ENCODE peak calls at places on chromosomes 6 and 20, in five cellular contexts. V is coronary artery; L is naive thymus-derived CD4-positive, alpha-beta T cell; W is thyroid gland; S is esophagus squamous epithelium. Z is an unnamed sample.

GRCh38 chr6:79610301-79611009 is 20.7 kb upstream of the SH3BGRL2 start:
- DNase-seq in V (no peak), L (no peak), W (no peak), S (no peak), Z (no peak)

GRCh38 chr6:137699036-137699683 is 167.9 kb upstream of the TNFAIP3 start:
- DNase-seq in V (no peak), L (no peak), W (no peak), S (no peak), Z (no peak)

GRCh38 chr6:129114992-129115391 is 232.1 kb downstream of the LAMA2 start:
- DNase-seq in V (no peak), L (no peak), W (no peak), S (no peak), Z (peak)

GRCh38 chr6:156776470-156776840 is 723 bp upstream of the ARID1B start:
- DNase-seq in V (no peak), L (peak), W (no peak), S (no peak), Z (peak)

GRCh38 chr20:58883243-58883691 is 30.8 kb downstream of the GNAS start:
- DNase-seq in V (no peak), L (no peak), W (peak), S (no peak), Z (no peak)

GRCh38 chr6:141463237-141463977 is 669.3 kb upstream of the GJE1 start:
- DNase-seq in V (no peak), L (no peak), W (no peak), S (no peak), Z (peak)

GRCh38 chr6:157906537-157907061 is 75.1 kb upstream of the SYNJ2 start:
- DNase-seq in V (no peak), L (no peak), W (no peak), S (no peak), Z (no peak)

GRCh38 chr6:91613481-91613880 is 1026.6 kb upstream of the MAP3K7 start:
- DNase-seq in V (no peak), L (no peak), W (no peak), S (no peak), Z (no peak)

GRCh38 chr6:31158863-31159855 is 770 bp downstream of the TCF19 start:
- DNase-seq in V (no peak), L (peak), W (no peak), S (no peak), Z (no peak)

GRCh38 chr6:139126255-139126654 is 8.6 kb upstream of the HECA start:
- DNase-seq in V (no peak), L (no peak), W (no peak), S (no peak), Z (no peak)

GRCh38 chr6:14339711-14340590 is 222.4 kb downstream of the CD83 start:
- DNase-seq in V (no peak), L (no peak), W (no peak), S (no peak), Z (no peak)

GRCh38 chr6:166313255-166314070 is 5.3 kb upstream of the PRR18 start:
- DNase-seq in V (peak), L (no peak), W (peak), S (no peak), Z (peak)

GRCh38 chr20:3658708-3659491 is 4.3 kb downstream of the GFRA4 start:
- DNase-seq in V (no peak), L (no peak), W (no peak), S (no peak), Z (no peak)

GRCh38 chr6:7732219-7732618 is 6.3 kb downstream of the BMP6 start:
- DNase-seq in V (no peak), L (no peak), W (no peak), S (no peak), Z (peak)

GRCh38 chr6:21199246-21199645 is 394.3 kb upstream of the SOX4 start:
- DNase-seq in V (no peak), L (no peak), W (no peak), S (no peak), Z (no peak)

GRCh38 chr6:85394853-85395538 is 54.9 kb upstream of the NT5E start:
- DNase-seq in V (no peak), L (no peak), W (peak), S (no peak), Z (no peak)

GRCh38 chr20:56630506-56631317 is 1.6 kb downstream of the TFAP2C start:
- DNase-seq in V (no peak), L (no peak), W (peak), S (no peak), Z (no peak)

GRCh38 chr6:33607784-33608161 is 13.3 kb upstream of the ITPR3 start:
- DNase-seq in V (no peak), L (no peak), W (no peak), S (no peak), Z (no peak)

GRCh38 chr6:148593130-148593812 is 153.6 kb upstream of the UST start:
- DNase-seq in V (no peak), L (no peak), W (no peak), S (no peak), Z (no peak)

GRCh38 chr20:36148439-36148838 is 6.1 kb upstream of the EPB41L1 start:
- DNase-seq in V (no peak), L (no peak), W (no peak), S (no peak), Z (no peak)

GRCh38 chr6:18748314-18748713 is 361.2 kb downstream of the RNF144B start:
- DNase-seq in V (no peak), L (no peak), W (no peak), S (no peak), Z (no peak)

GRCh38 chr6:31860349-31860748 is 2.3 kb downstream of the NEU1 start:
- DNase-seq in V (no peak), L (no peak), W (no peak), S (no peak), Z (no peak)

GRCh38 chr20:45968801-45969711 is 2.9 kb downstream of the ZNF335 start:
- DNase-seq in V (no peak), L (no peak), W (no peak), S (no peak), Z (no peak)

GRCh38 chr20:3889489-3890409 is 562 bp downstream of the PANK2 start:
- DNase-seq in V (peak), L (no peak), W (peak), S (no peak), Z (no peak)

GRCh38 chr6:119209452-119210205 is 131.2 kb upstream of the FAM184A start:
- DNase-seq in V (no peak), L (no peak), W (no peak), S (no peak), Z (no peak)

GRCh38 chr6:27139753-27140522 is 107.6 kb upstream of the PRSS16 start:
- DNase-seq in V (no peak), L (no peak), W (no peak), S (no peak), Z (peak)

GRCh38 chr6:11437824-11438459 is 99.6 kb upstream of the TMEM170B start:
- DNase-seq in V (no peak), L (no peak), W (no peak), S (no peak), Z (no peak)
- H3K27ac ChIP-seq in V (peak), L (no peak), W (peak), S (peak), Z (no peak)

GRCh38 chr6:41503841-41504525 is 42.2 kb upstream of the FOXP4 start:
- DNase-seq in V (no peak), L (no peak), W (peak), S (no peak), Z (no peak)

GRCh38 chr6:41503435-41503768 is 42.8 kb upstream of the FOXP4 start:
- DNase-seq in V (no peak), L (no peak), W (no peak), S (no peak), Z (no peak)

GRCh38 chr6:41505084-41506049 is 40.8 kb upstream of the FOXP4 start:
- DNase-seq in V (peak), L (no peak), W (peak), S (no peak), Z (peak)

GRCh38 chr6:41502607-41503434 is 43.4 kb upstream of the FOXP4 start:
- DNase-seq in V (no peak), L (no peak), W (peak), S (no peak), Z (no peak)

GRCh38 chr6:41504526-41505021 is 41.6 kb upstream of the FOXP4 start:
- DNase-seq in V (no peak), L (no peak), W (no peak), S (no peak), Z (no peak)
- H3K27ac ChIP-seq in V (peak), L (no peak), W (peak), S (peak), Z (no peak)

GRCh38 chr6:169183233-169183632 is 70.4 kb downstream of the THBS2 start:
- DNase-seq in V (no peak), L (no peak), W (no peak), S (no peak), Z (no peak)
- H3K27ac ChIP-seq in V (peak), L (no peak), W (no peak), S (no peak), Z (no peak)

GRCh38 chr20:53752971-53753879 is 159.6 kb upstream of the ZNF217 start:
- DNase-seq in V (no peak), L (no peak), W (no peak), S (no peak), Z (no peak)
- H3K27ac ChIP-seq in V (no peak), L (peak), W (no peak), S (peak), Z (no peak)

GRCh38 chr20:59932616-59933295 is 681 bp downstream of the SYCP2 start:
- DNase-seq in V (no peak), L (no peak), W (no peak), S (no peak), Z (no peak)
- H3K27ac ChIP-seq in V (no peak), L (no peak), W (no peak), S (no peak), Z (no peak)

GRCh38 chr20:49913399-49914047 is 1.8 kb downstream of the SPATA2 start:
- DNase-seq in V (no peak), L (no peak), W (peak), S (no peak), Z (no peak)
- H3K27ac ChIP-seq in V (no peak), L (no peak), W (peak), S (no peak), Z (no peak)

GRCh38 chr6:10749734-10750133 is 2.1 kb downstream of the TMEM14B start:
- DNase-seq in V (no peak), L (no peak), W (peak), S (no peak), Z (no peak)
- H3K27ac ChIP-seq in V (no peak), L (no peak), W (peak), S (no peak), Z (peak)

DNA sequence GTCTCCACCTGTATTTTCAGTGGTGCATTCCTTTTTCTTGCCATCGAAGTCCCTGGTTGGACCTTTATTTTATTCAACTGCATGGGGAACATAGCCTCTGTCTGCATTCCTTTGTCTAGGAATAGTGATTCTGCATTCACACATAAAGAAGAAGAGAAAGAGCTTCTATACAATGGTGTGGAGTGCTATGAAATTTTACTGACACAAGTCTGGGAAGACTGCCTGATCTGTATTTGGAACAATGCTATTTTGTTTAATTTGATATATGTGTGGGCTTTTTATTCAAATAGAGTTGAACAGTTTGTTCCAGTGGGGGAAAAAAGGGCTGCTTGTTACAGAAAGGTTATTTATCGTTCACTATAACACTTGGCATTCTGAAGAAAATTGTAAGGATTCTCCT is 375.7 kb upstream of the POU3F2 start:
- DNase-seq in V (no peak), L (no peak), W (no peak), S (no peak), Z (no peak)
- H3K27ac ChIP-seq in V (no peak), L (no peak), W (no peak), S (no peak), Z (no peak)

DNA sequence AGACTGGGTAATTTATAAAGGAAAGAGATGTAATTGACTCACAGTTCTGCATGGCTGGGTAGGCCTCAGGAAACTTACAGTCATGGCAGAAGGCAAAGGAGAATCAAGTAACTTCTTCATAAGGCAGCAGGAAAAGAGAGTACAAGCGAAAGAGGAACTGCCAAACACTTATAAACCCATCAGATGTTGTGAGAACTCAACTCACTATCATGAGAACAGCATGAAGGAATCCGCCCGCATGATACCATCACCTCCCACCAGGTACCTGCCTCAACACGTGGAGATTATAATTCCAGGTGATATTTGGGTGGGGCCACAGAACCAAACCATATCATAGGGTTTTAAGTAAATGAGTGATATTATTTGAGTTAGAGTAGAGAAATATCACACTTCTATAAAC is 189.3 kb downstream of the TSHZ2 start:
- DNase-seq in V (no peak), L (no peak), W (no peak), S (no peak), Z (no peak)
- H3K27ac ChIP-seq in V (peak), L (no peak), W (no peak), S (no peak), Z (no peak)

DNA sequence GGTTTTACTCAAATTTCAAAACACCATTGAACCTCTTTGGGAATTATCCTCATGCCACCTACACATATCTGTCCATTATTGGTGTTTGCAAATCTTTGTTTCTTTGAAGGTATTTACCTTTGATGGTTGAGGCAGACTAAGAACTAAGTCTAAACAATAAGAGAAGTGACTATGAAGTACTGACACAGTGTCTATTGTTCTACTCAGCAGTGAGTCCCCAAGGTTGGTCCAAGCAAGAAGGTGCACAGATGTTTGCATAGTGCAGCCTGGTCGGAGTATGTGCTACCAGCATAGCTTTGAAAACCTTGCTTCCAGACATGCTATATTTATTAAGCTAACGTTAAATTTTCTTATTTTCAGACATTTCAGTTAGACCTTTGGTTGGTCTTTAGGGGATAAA is 19.5 kb downstream of the LRRC1 start:
- DNase-seq in V (no peak), L (no peak), W (no peak), S (no peak), Z (no peak)
- H3K27ac ChIP-seq in V (no peak), L (no peak), W (peak), S (no peak), Z (no peak)

Z was measured in cardiac muscle cell.